ENCODE peak calls at places on chromosomes 11 and 22, in six cellular contexts. H, M, W, U, Q and Z are unnamed samples.

GRCh38 chr11:123116486-123116885 is 54.5 kb upstream of the HSPA8 start:
- DNase-seq in U (no peak), H (no peak), M (no peak), W (no peak), Q (no peak), Z (no peak)

GRCh38 chr22:23690713-23691112 is at the start of gene RGL4:
- DNase-seq in U (no peak), Q (no peak), H (no peak), W (no peak), M (no peak), Z (no peak)

GRCh38 chr22:17087176-17088131 is 2.7 kb downstream of the IL17RA start:
- DNase-seq in H (no peak), M (no peak), Q (no peak), W (no peak), U (no peak), Z (no peak)

GRCh38 chr22:31883989-31884388 is 60.3 kb upstream of the YWHAH start:
- DNase-seq in U (no peak), Q (no peak), M (no peak), H (no peak), W (no peak), Z (no peak)

GRCh38 chr11:130675456-130675855 is 227.0 kb downstream of the ADAMTS15 start:
- DNase-seq in W (no peak), H (no peak), M (no peak), Q (no peak), U (no peak), Z (no peak)

GRCh38 chr11:76339217-76339616 is 41.7 kb downstream of the THAP12 start:
- DNase-seq in U (peak), W (no peak), H (no peak), Q (no peak), M (no peak), Z (no peak)

GRCh38 chr11:109728056-109728455 is 306.1 kb downstream of the C11orf87 start:
- DNase-seq in M (no peak), H (peak), U (no peak), W (peak), Q (no peak), Z (no peak)

GRCh38 chr22:19174106-19175025 is 4.2 kb downstream of the SLC25A1 start:
- DNase-seq in W (no peak), Q (no peak), U (no peak), H (peak), M (peak), Z (no peak)

GRCh38 chr11:107397357-107397756 is 60.3 kb downstream of the CWF19L2 start:
- DNase-seq in W (peak), H (no peak), M (peak), Q (peak), U (no peak), Z (no peak)

DNA sequence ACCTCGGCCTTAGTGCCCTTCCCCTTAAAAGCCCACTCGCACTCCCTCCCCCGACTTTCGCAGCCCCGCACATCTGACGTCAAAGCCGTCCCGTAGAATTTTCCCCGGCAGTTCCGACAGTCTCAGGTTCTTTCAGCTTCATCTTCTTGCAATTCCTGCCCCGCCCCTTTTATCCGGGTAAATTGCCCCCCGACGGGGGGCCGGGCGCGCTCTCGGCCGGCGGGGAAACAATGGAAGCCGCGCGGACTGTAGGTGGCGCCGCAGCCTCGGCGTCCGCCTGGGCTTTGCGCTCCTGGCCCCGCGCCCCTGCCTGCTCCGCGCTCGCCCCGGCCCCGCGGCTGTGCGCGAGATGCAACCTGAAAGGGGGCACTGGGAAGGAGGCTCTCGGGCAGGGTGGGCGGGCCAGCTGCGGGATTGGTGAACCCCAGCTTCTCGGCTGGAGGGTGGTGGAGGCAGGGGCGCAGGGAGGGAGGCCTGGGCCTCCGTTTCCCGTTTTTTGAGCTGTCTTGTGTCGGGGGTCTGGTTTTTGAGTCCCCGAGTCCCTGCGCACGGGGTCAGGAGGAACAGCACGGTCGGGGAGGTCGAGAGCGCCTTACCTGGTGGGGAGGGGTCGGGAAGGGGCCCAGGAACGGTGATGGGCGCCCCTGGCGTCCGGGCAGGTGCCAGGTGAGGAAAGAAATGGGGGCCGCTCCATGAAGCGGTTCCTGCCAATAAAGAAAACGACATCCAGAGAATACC is 855 bp upstream of the FGF19 start:
- DNase-seq in U (no peak), M (no peak), H (no peak), Q (peak), W (no peak), Z (no peak)
- TF ChIP-seq EZH2 in U (peak), M (no peak), H (no peak), Q (no peak), W (no peak), Z (no peak)

GRCh38 chr11:65116370-65117205 is 913 bp downstream of the ZNHIT2 start:
- DNase-seq in M (no peak), W (no peak), Q (no peak), U (peak), H (no peak), Z (no peak)
- TF ChIP-seq POLR2AphosphoS5 in M (peak), W (peak), Q (no peak), U (no peak), H (no peak), Z (peak)

GRCh38 chr11:33257160-33257896 is at the start of gene HIPK3:
- DNase-seq in H (peak), W (no peak), U (peak), Q (peak), M (no peak), Z (no peak)
- TF ChIP-seq EZH2 in H (no peak), W (no peak), U (no peak), Q (no peak), M (no peak), Z (no peak)

GRCh38 chr11:65487467-65488272 is 11.2 kb upstream of the MALAT1 start:
- DNase-seq in U (peak), W (peak), M (peak), H (peak), Q (peak), Z (peak)
- TF ChIP-seq POLR2AphosphoS5 in U (peak), W (no peak), M (no peak), H (peak), Q (no peak), Z (no peak)

DNA sequence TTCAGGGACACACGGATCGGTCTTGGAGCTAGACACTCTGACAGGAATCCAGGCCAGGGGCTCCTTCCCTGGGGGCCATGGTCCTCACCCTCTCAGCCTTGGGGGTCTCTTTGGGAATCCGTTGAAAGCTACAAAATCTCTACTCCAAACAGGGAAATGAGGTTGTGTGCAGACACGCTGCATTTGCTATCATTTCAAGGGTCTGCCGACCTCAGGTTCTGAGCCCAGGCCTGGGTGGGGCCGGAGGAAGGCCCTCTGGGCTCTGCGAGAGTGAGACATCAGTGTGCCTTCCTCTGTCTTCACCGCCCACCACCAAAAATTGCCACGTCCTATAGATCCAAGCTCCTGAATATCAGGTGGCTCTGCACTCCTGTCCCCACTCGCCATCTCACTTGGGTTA is 74.4 kb upstream of the FGF3 start:
- DNase-seq in W (no peak), U (no peak), H (no peak), M (no peak), Q (no peak), Z (no peak)
- TF ChIP-seq EZH2 in W (no peak), U (no peak), H (no peak), M (no peak), Q (no peak), Z (no peak)

DNA sequence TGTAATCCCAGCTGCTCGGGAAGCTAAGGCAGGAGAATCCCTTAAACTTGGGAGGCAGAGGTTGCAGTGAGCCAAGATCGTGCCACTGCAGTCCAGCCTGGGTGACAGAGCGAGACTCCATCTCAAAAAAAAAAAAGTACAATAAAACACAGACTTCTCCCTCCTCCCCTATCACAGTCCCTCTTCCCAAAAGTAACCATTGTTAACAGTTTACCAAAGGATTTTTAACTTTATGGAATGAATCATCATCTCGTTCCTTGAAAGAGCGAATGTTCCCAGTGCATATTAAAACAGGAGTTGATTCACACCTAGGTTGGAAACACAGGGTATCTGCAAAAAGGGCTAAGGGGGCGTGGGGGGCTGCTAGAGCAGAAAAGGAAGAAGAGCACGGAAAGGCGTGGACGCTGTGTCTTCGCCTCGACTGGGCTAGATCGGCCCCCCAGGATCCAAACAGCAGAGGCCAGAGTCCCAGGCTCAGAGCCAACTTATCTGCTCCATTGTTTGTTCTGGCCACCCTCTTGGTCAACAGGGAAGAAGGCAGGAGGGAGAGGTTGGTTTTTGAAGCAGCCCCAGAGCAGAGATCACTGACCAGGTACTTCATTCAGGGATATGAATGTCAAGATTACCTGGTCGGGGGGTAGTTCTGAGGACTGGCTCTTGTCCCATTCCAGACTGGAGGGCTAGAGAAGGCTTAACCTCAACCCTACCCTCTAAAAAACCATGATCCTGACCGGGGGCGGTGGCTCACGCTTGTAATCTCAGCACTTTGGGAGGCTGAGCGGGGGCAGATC is 2.1 kb upstream of the AHNAK start:
- DNase-seq in U (peak), H (peak), Q (no peak), M (no peak), W (no peak), Z (no peak)
- TF ChIP-seq POLR2AphosphoS5 in U (peak), H (peak), Q (no peak), M (no peak), W (no peak), Z (no peak)

DNA sequence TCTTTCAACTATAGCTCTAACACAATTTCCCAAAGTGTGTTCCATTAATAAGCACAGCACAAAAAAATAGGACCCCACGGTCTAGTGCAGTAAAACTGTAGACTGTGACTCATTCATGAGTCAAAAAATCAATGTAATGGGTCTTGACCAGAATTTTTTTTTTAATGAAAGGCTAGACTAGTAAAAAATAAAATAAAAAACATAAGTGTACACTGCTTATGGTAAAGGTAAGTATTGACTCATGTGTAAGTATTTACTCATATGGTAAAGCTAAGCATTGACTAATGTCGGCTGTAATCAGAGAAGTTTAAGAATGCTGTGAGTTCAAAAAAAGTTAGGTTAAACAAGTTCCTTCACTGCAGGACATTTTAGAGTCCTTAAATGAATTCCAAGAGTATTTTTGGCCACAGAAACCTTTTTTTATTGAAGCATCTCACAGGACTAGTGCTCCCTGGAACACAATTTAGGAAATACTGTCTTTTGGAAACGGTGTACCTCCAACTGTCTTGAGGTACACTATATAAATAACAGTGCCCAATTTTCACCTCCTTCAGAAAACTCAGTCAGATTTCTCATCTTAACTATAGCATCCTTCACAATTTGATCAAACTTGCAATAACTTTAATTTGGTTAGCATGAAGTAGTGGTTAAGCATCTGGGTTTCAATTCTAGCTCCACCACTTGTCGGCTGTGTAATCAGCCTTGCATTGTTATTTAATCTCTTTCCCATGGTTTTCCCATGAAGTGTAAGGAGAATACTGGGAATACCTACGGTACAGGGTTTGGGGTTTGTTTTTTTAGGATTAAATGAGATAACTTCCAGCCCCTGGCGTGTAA is 2.1 kb downstream of the CCDC73 start:
- DNase-seq in W (peak), U (no peak), Q (no peak), M (no peak), H (no peak), Z (no peak)
- TF ChIP-seq EZH2 in W (no peak), U (no peak), Q (no peak), M (no peak), H (no peak), Z (no peak)